ENCODE peak calls at places on chromosomes 2 and 18, in four cellular contexts. Z is mesenchymal stem cell, D is H1, K is neuronal stem cell. Y is an unnamed sample.

GRCh38 chr2:172246649-172247048 is 143.9 kb upstream of the DLX2 start:
- DNase-seq in Z (peak; percentile 63), D (no peak), K (no peak), Y (peak; percentile 66)

GRCh38 chr18:66419400-66419799 is 184.5 kb downstream of the CDH19 start:
- DNase-seq in Z (no peak), D (no peak), K (no peak), Y (no peak)

GRCh38 chr2:29082804-29083495 is 8.6 kb upstream of the PCARE start:
- DNase-seq in Z (no peak), D (no peak), K (no peak), Y (no peak)

GRCh38 chr2:142684667-142685066 is 192.8 kb upstream of the KYNU start:
- DNase-seq in Z (no peak), D (no peak), K (no peak), Y (no peak)

GRCh38 chr18:74546751-74547530 is 12.6 kb downstream of the CNDP1 start:
- DNase-seq in Z (peak; percentile 22), D (no peak), K (no peak), Y (peak; percentile 29)

GRCh38 chr2:21333694-21334093 is 209.9 kb downstream of the TDRD15 start:
- DNase-seq in Z (peak; percentile 29), D (no peak), K (no peak), Y (no peak)

GRCh38 chr2:236334122-236334876 is 70.1 kb upstream of the ASB18 start:
- DNase-seq in Z (no peak), D (no peak), K (no peak), Y (no peak)

GRCh38 chr18:6601241-6601640 is 128.3 kb upstream of the ARHGAP28 start:
- DNase-seq in Z (no peak), D (no peak), K (no peak), Y (no peak)

GRCh38 chr2:42096869-42097591 is 49.2 kb downstream of the PKDCC start:
- DNase-seq in Z (no peak), D (no peak), K (no peak), Y (no peak)

GRCh38 chr2:9644603-9645002 is 13.8 kb upstream of the YWHAQ start:
- DNase-seq in Z (no peak), D (no peak), K (no peak), Y (peak; percentile 44)

GRCh38 chr2:119229716-119230115 is 6.1 kb downstream of the STEAP3 start:
- DNase-seq in Z (no peak), D (no peak), K (no peak), Y (no peak)

GRCh38 chr2:206836722-206837121 is 71.3 kb downstream of the FASTKD2 start:
- DNase-seq in Z (no peak), D (no peak), K (no peak), Y (no peak)

GRCh38 chr2:232473467-232473890 is 14.2 kb downstream of the ECEL1 start:
- DNase-seq in Z (peak; percentile 9), D (no peak), K (no peak), Y (no peak)

GRCh38 chr2:15145919-15146318 is 415.2 kb downstream of the NBAS start:
- DNase-seq in Z (no peak), D (no peak), K (no peak), Y (no peak)

GRCh38 chr2:236207472-236207871 is 39.3 kb upstream of the GBX2 start:
- DNase-seq in Z (no peak), D (no peak), K (no peak), Y (no peak)

GRCh38 chr2:43219383-43220228 is 6.8 kb downstream of the ZFP36L2 start:
- DNase-seq in Z (peak; percentile 85), D (no peak), K (no peak), Y (peak; percentile 80)

GRCh38 chr2:198545411-198545810 is 741.0 kb downstream of the PLCL1 start:
- DNase-seq in Z (no peak), D (no peak), K (no peak), Y (peak; percentile 1)

GRCh38 chr2:60554649-60555065 is 1.2 kb upstream of the BCL11A start:
- DNase-seq in Z (no peak), D (no peak), K (no peak), Y (no peak)

GRCh38 chr18:56139792-56140254 is 498.6 kb downstream of the TXNL1 start:
- DNase-seq in Z (peak; percentile 17), D (no peak), K (no peak), Y (peak; percentile 95)

GRCh38 chr18:41371718-41372117 is 583.3 kb upstream of the PIK3C3 start:
- DNase-seq in Z (peak; percentile 30), D (no peak), K (no peak), Y (peak; percentile 27)

GRCh38 chr18:9437672-9438071 is 37.6 kb upstream of the RALBP1 start:
- DNase-seq in Z (no peak), D (no peak), K (no peak), Y (no peak)

GRCh38 chr18:9437049-9437448 is 38.3 kb upstream of the RALBP1 start:
- DNase-seq in Z (peak; percentile 43), D (no peak), K (no peak), Y (peak; percentile 66)

GRCh38 chr18:9434240-9434701 is 41.0 kb upstream of the RALBP1 start:
- DNase-seq in Z (no peak), D (no peak), K (peak; percentile 62), Y (no peak)

GRCh38 chr18:9435041-9435440 is 40.3 kb upstream of the RALBP1 start:
- DNase-seq in Z (no peak), D (no peak), K (no peak), Y (no peak)

GRCh38 chr18:9436176-9436575 is 39.1 kb upstream of the RALBP1 start:
- DNase-seq in Z (no peak), D (no peak), K (no peak), Y (no peak)
- H3K14ac ChIP-seq in Z (no peak overlapping the region), D (no peak overlapping the region), K (no peak overlapping the region), Y (no peak overlapping the region)

GRCh38 chr2:55111230-55111569 is 60.9 kb upstream of the RTN4 start:
- DNase-seq in Z (peak; percentile 59), D (no peak), K (no peak), Y (no peak)
- H3K9ac ChIP-seq in Z (peak overlapping the region; percentile 84), D (no peak overlapping the region), K (no peak overlapping the region), Y (peak overlapping the region; percentile 52)

DNA sequence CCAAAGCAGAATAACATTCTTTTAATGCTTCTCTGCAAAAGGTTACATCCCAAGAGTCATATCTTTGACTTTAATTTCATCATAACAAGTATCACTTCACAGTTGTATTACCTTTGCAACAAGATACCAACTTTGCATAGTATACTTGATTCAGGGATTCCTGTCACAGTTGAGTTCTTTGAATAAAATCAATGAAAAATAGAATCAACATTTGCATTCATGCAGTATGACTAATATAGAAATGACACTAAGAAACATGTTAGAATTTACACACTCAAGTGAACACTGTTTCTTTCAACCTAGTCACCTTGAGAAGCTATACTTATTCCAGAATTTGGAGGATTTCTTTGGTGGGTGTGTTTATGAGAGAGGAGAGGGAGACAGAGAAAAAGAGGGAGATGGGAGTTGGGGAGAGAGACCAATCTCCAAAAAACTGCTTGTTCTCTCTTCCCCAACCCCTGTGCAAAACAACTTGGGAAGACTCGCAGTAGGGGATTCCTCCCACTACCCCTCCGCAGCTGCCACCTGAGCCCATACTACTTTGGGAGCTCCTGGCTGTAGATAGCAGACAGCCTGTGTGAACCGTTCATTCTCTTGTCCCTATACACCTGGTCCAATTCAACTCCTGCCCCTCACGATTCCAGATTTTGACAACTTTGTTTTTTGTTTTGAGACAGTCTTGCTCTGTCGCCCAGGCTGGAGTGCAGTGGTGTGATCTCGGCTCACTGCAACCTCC is 57.7 kb downstream of the PELI1 start:
- DNase-seq in Z (no peak), D (no peak), K (no peak), Y (no peak)
- H3K27ac ChIP-seq in Z (no peak overlapping the region), D (no peak overlapping the region), K (no peak overlapping the region), Y (no peak overlapping the region)

DNA sequence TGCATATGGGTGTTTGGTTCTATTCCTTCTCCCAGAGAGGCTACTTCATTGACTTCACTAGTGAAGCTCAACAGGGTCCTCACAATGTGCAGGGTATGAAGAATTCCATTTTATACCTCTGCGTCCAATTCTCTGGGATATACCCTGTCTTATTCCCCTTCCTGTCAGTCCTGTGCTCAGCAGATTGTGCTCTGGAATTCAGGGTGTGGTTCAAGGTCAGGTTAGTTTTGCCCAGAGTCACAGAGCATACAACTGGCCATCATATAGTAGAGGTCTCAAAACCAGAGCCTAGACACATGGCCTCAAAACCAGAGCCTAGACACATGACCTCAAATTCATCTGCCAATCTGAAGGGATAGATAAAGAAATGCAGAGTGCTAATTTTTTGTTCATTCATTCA is 38.8 kb upstream of the VIT start:
- DNase-seq in Z (no peak), D (no peak), K (no peak), Y (no peak)
- H3K14ac ChIP-seq in Z (no peak overlapping the region), D (no peak overlapping the region), K (no peak overlapping the region), Y (no peak overlapping the region)

DNA sequence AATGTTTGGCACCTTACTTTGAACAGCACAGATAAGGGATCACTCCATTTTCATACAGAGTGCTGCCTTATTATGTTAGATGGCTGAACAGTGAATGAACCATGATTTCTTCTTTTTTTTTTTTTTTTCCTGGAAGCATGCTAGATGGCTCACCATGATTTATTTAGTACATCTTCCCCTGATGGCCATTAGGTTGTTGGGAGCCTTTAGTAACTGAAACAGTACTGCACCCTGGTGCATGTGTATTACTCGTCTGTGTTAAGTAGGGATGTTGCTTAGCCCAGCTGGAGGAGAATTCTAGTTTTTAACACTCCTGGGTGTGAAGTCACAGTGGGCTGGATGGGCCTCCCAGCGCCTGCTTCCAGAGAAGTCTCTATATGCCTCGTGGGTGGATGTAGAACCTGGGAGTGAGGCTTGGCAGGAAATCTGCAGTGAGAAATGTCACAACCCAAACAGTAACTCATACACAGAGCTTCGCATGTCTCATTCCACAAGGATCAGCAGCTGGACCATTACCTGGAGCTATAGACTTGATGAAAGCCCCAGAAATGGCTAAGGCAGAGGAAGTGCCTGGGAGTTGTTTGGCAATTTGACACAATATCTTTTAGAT is 29.0 kb upstream of the NT5DC4 start:
- DNase-seq in Z (peak; percentile 35), D (no peak), K (no peak), Y (peak; percentile 49)
- H3K9ac ChIP-seq in Z (peak overlapping the region; percentile 82), D (no peak overlapping the region), K (no peak overlapping the region), Y (no peak overlapping the region)

GRCh38 chr18:72828601-72829000 is 39.2 kb downstream of the NETO1 start:
- DNase-seq in Z (no peak), D (no peak), K (no peak), Y (no peak)

GRCh38 chr18:72833471-72833870 is 34.3 kb downstream of the NETO1 start:
- DNase-seq in Z (peak; percentile 3), D (no peak), K (no peak), Y (no peak)

GRCh38 chr18:72826736-72827135 is 41.1 kb downstream of the NETO1 start:
- DNase-seq in Z (no peak), D (no peak), K (no peak), Y (no peak)

GRCh38 chr18:72834731-72835130 is 33.1 kb downstream of the NETO1 start:
- DNase-seq in Z (no peak), D (no peak), K (no peak), Y (no peak)

GRCh38 chr18:72830109-72830508 is 37.7 kb downstream of the NETO1 start:
- DNase-seq in Z (peak; percentile 5), D (no peak), K (peak; percentile 41), Y (no peak)
- H3K27ac ChIP-seq in Z (no peak overlapping the region), D (no peak overlapping the region), K (no peak overlapping the region), Y (no peak overlapping the region)

Y was measured in IMR-90.